ENCODE peak calls at places on chromosomes 7 and 10, in six cellular contexts. H is GM12878, T is A549, F is K562, G is HepG2, C is SK-N-SH. P is an unnamed sample.

GRCh38 chr7:133702903-133703302 is 424.2 kb upstream of the LRGUK start:
- DNase-seq in H (no peak), T (no peak), F (no peak), G (no peak), C (no peak), P (no peak)

GRCh38 chr10:89684604-89685003 is 16.8 kb upstream of the KIF20B start:
- DNase-seq in H (no peak), T (no peak), F (no peak), G (no peak), C (no peak), P (no peak)

GRCh38 chr7:51279391-51280023 is 37.1 kb downstream of the COBL start:
- DNase-seq in H (no peak), T (no peak), F (no peak), G (no peak), C (no peak), P (no peak)

GRCh38 chr7:142584765-142585164 is 164.5 kb upstream of the PRSS1 start:
- DNase-seq in H (no peak), T (no peak), F (no peak), G (no peak), C (no peak), P (no peak)

GRCh38 chr10:8037941-8038894 is 16.3 kb upstream of the GATA3 start:
- DNase-seq in H (no peak), T (no peak), F (no peak), G (no peak), C (no peak), P (no peak)

GRCh38 chr7:101169110-101169837 is 3.9 kb upstream of the VGF start:
- DNase-seq in H (no peak), T (no peak), F (peak), G (no peak), C (peak), P (no peak)

GRCh38 chr10:59880976-59881510 is 25.3 kb downstream of the CCDC6 start:
- DNase-seq in H (peak), T (no peak), F (peak), G (no peak), C (no peak), P (no peak)

GRCh38 chr10:123926401-123927264 is 35.0 kb upstream of the CPXM2 start:
- DNase-seq in H (peak), T (peak), F (no peak), G (no peak), C (no peak), P (no peak)

GRCh38 chr7:99709838-99710541 is 25.0 kb downstream of the CYP3A7 start:
- DNase-seq in H (no peak), T (no peak), F (no peak), G (no peak), C (no peak), P (no peak)

GRCh38 chr10:86730227-86730626 is 26.2 kb upstream of the BMPR1A start:
- DNase-seq in H (no peak), T (no peak), F (no peak), G (peak), C (peak), P (no peak)

GRCh38 chr10:132942101-132942739 is at the start of gene CFAP46:
- DNase-seq in H (no peak), T (peak), F (no peak), G (no peak), C (peak), P (peak)

GRCh38 chr10:103661198-103661950 is 167.9 kb downstream of the NEURL1 start:
- DNase-seq in H (no peak), T (no peak), F (no peak), G (peak), C (no peak), P (peak)

GRCh38 chr10:29730461-29730860 is 95.7 kb upstream of the SVIL start:
- DNase-seq in H (no peak), T (no peak), F (no peak), G (no peak), C (no peak), P (no peak)

GRCh38 chr7:156603004-156603403 is 37.6 kb upstream of the RNF32 start:
- DNase-seq in H (no peak), T (no peak), F (no peak), G (no peak), C (no peak), P (no peak)

GRCh38 chr7:90980545-90980944 is 283.7 kb upstream of the FZD1 start:
- DNase-seq in H (no peak), T (no peak), F (no peak), G (no peak), C (no peak), P (no peak)

GRCh38 chr7:90988996-90989765 is 275.1 kb upstream of the FZD1 start:
- DNase-seq in H (no peak), T (no peak), F (no peak), G (no peak), C (no peak), P (no peak)

GRCh38 chr7:90988523-90988922 is 275.7 kb upstream of the FZD1 start:
- DNase-seq in H (no peak), T (no peak), F (no peak), G (no peak), C (no peak), P (no peak)

GRCh38 chr7:90982228-90982627 is 282.0 kb upstream of the FZD1 start:
- DNase-seq in H (no peak), T (no peak), F (no peak), G (no peak), C (no peak), P (no peak)

DNA sequence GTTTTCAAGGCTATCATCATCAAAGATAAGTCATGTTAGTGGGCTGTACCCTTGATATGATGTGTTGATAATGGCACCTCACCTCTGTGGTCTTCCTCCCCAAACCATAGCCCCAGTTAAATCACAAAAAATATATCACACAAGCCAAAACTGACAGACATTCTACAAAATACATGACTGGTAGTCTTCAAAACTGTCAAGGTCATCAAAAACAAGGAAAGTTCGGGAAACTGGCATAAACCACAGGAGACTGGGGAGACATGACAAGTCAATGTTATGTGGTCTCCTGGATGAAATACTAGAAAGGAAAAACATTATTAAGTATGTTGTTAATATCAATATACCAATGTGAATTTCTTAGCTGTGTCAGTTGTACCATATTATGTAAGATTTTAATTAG is 279.5 kb upstream of the FZD1 start:
- DNase-seq in H (no peak), T (no peak), F (no peak), G (no peak), C (no peak), P (no peak)
- TF ChIP-seq CHD2 in H (no peak), T (no peak), F (no peak), G (no peak), C (no peak), P (no peak)

GRCh38 chr10:106679314-106679713 is 485.2 kb downstream of the SORCS1 start:
- DNase-seq in H (no peak), T (no peak), F (no peak), G (no peak), C (no peak), P (no peak)
- TF ChIP-seq MAX in H (no peak), T (no peak), F (no peak), G (no peak), C (no peak), P (no peak)

DNA sequence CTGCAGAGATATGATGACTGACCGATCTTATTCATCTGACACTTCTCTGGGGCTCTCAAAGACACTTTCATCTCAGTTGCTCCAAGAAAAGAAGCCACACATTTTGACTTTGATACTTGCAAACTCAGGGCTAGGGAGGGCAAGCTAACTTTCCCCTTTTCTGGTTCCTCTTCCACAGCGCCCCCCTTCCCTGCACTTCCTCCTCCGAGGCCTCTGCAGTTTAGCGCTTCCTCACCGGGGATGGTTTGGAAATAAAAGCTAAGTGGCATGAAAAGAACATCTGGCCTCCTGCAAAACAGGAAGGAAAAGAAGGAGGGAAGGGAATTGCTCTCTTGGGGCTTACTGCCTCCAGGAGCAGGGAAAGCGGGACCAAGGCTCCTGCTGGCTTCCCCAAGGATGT is 42.4 kb downstream of the PRKCQ start:
- DNase-seq in H (no peak), T (no peak), F (no peak), G (no peak), C (no peak), P (no peak)
- TF ChIP-seq CHD2 in H (no peak), T (no peak), F (no peak), G (no peak), C (no peak), P (no peak)

GRCh38 chr10:96570512-96570911 is 16.3 kb downstream of the TM9SF3 start:
- DNase-seq in H (no peak), T (no peak), F (no peak), G (no peak), C (no peak), P (no peak)
- TF ChIP-seq MAX in H (no peak), T (no peak), F (no peak), G (no peak), C (no peak), P (no peak)

GRCh38 chr10:32142646-32143045 is 86.4 kb upstream of the KIF5B start:
- DNase-seq in H (no peak), T (no peak), F (no peak), G (no peak), C (no peak), P (no peak)
- TF ChIP-seq CHD2 in H (no peak), T (no peak), F (no peak), G (no peak), C (no peak), P (no peak)

DNA sequence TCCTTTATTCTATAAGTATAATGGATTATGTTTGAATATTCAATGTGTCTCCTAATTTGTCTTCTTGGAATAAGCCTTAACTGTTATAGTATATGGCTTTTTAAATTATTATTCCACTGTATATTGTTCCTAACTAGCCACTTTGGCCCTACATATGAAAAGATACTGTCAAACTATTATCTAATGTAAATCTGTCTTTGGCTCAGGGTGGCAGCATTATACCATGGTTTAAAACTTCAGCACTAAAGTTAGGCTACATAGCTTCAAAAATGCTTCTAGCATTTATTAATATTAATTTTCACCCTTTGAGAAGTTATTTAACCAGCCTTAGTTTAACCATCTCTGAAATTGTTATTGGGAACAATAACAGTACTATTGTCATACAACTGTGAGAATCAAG is 543.1 kb upstream of the MBL2 start:
- DNase-seq in H (no peak), T (no peak), F (no peak), G (no peak), C (no peak), P (no peak)
- TF ChIP-seq MAX in H (no peak), T (no peak), F (no peak), G (no peak), C (no peak), P (no peak)

GRCh38 chr7:159088016-159088865 is 56.4 kb downstream of the VIPR2 start:
- DNase-seq in H (no peak), T (no peak), F (no peak), G (no peak), C (no peak), P (no peak)
- TF ChIP-seq CHD2 in H (no peak), T (no peak), F (no peak), G (no peak), C (no peak), P (no peak)

GRCh38 chr7:41918597-41918996 is 215.7 kb upstream of the INHBA start:
- DNase-seq in H (no peak), T (no peak), F (no peak), G (no peak), C (no peak), P (no peak)
- TF ChIP-seq MAX in H (no peak), T (no peak), F (no peak), G (no peak), C (peak), P (no peak)

P was measured in H1.